ENCODE peak calls at places on chromosomes 13 and 19, in seven cellular contexts. T, P, F, W, Q, G and R are unnamed samples.

GRCh38 chr13:93621051-93621450 is 394.4 kb downstream of the GPC6 start:
- DNase-seq in T (no peak), P (no peak), F (no peak), W (no peak), Q (no peak), G (no peak), R (no peak)

GRCh38 chr13:45194081-45194939 is 6.5 kb downstream of the KCTD4 start:
- DNase-seq in T (peak; percentile 65), P (no peak), F (peak; percentile 8), W (no peak), Q (peak; percentile 39), G (no peak), R (no peak)

GRCh38 chr13:46617382-46617781 is 64.4 kb downstream of the LRCH1 start:
- DNase-seq in T (peak; percentile 37), P (no peak), F (no peak), W (no peak), Q (no peak), G (no peak), R (no peak)

GRCh38 chr13:57629821-57630235 is 1.7 kb upstream of the PCDH17 start:
- DNase-seq in T (peak; percentile 93), P (no peak), F (peak; percentile 93), W (no peak), Q (peak; percentile 53), G (peak; percentile 19), R (no peak)

GRCh38 chr13:99979453-99980200 is 2.0 kb upstream of the ZIC2 start:
- DNase-seq in T (no peak), P (peak; percentile 45), F (no peak), W (no peak), Q (no peak), G (no peak), R (no peak)

GRCh38 chr19:37979547-37980082 is 72.6 kb downstream of the SIPA1L3 start:
- DNase-seq in T (no peak), P (no peak), F (no peak), W (peak; percentile 60), Q (no peak), G (no peak), R (no peak)

GRCh38 chr13:39451301-39451700 is 151.7 kb downstream of the LHFPL6 start:
- DNase-seq in T (peak; percentile 33), P (no peak), F (peak; percentile 30), W (no peak), Q (no peak), G (no peak), R (peak; percentile 63)

GRCh38 chr19:54158812-54159351 is 639 bp downstream of the LENG1 start:
- DNase-seq in T (no peak), P (no peak), F (no peak), W (no peak), Q (no peak), G (no peak), R (no peak)

GRCh38 chr13:92823059-92823458 is 403.5 kb upstream of the GPC6 start:
- DNase-seq in T (no peak), P (no peak), F (no peak), W (no peak), Q (no peak), G (no peak), R (no peak)

GRCh38 chr13:50080856-50081105 is 65.5 kb downstream of the KCNRG start:
- DNase-seq in T (peak; percentile 47), P (no peak), F (no peak), W (no peak), Q (no peak), G (no peak), R (no peak)

GRCh38 chr19:650121-650520 is 10.4 kb downstream of the FGF22 start:
- DNase-seq in T (no peak), P (no peak), F (no peak), W (no peak), Q (no peak), G (no peak), R (no peak)

GRCh38 chr19:23957660-23958281 is 43.1 kb downstream of the ZNF726 start:
- DNase-seq in T (peak; percentile 46), P (no peak), F (no peak), W (no peak), Q (peak; percentile 46), G (no peak), R (no peak)

GRCh38 chr19:17604372-17605025 is 49.0 kb downstream of the COLGALT1 start:
- DNase-seq in T (no peak), P (no peak), F (no peak), W (no peak), Q (no peak), G (no peak), R (no peak)

GRCh38 chr19:29771708-29772415 is 39.9 kb upstream of the CCNE1 start:
- DNase-seq in T (peak; percentile 45), P (peak; percentile 17), F (peak; percentile 60), W (peak; percentile 41), Q (no peak), G (no peak), R (no peak)

GRCh38 chr19:2270157-2270571 is 11.8 kb downstream of the PEAK3 start:
- DNase-seq in T (no peak), P (peak; percentile 56), F (peak; percentile 69), W (no peak), Q (peak; percentile 64), G (peak; percentile 39), R (no peak)

GRCh38 chr13:31214379-31214778 is 14.6 kb downstream of the B3GLCT start:
- DNase-seq in T (no peak), P (no peak), F (no peak), W (no peak), Q (no peak), G (no peak), R (no peak)
- H3K27ac ChIP-seq in T (no peak overlapping the region), P (no peak overlapping the region), F (no peak overlapping the region), W (no peak overlapping the region), Q (no peak overlapping the region), G (no peak overlapping the region), R (no peak overlapping the region)

GRCh38 chr19:46428278-46429141 is at the start of gene PNMA8C:
- DNase-seq in T (peak; percentile 52), P (no peak), F (peak; percentile 71), W (no peak), Q (peak; percentile 54), G (no peak), R (no peak)

GRCh38 chr19:46423194-46423593 is 5.5 kb downstream of the PNMA8C start:
- DNase-seq in T (no peak), P (no peak), F (no peak), W (no peak), Q (no peak), G (no peak), R (no peak)

GRCh38 chr19:46426506-46427162 is 2.1 kb downstream of the PNMA8C start:
- DNase-seq in T (peak; percentile 84), P (no peak), F (peak; percentile 90), W (peak; percentile 71), Q (peak; percentile 80), G (no peak), R (no peak)

GRCh38 chr19:46427518-46427917 is 1.2 kb downstream of the PNMA8C start:
- DNase-seq in T (no peak), P (no peak), F (no peak), W (no peak), Q (no peak), G (no peak), R (no peak)

DNA sequence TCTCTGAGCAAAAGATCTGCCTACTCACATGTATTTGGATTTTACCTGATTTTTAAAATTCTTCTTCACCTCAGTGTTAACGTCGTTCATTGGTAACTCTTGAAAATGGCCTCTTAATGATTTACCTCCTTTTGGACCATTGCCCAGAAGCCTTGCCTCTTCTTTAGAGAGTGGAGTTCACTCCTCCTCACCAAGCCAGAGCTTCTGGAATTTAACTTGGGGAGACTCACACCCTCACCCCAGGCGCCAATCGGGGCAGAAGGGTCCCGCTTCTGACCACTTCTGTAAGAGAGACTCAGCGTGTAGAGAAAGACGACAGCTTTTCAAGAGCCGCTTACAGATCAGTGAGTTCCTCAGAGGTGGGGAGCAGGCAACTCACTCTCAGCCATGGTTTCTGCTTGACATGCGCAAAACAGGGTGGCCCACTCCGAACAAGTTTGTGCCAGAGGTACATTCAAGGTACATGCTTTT is 2.7 kb downstream of the PNMA8C start:
- DNase-seq in T (peak; percentile 47), P (no peak), F (peak; percentile 71), W (peak; percentile 58), Q (no peak), G (no peak), R (no peak)
- H3K27ac ChIP-seq in T (no peak overlapping the region), P (no peak overlapping the region), F (peak overlapping the region; percentile 51), W (peak overlapping the region; percentile 20), Q (no peak overlapping the region), G (no peak overlapping the region), R (no peak overlapping the region)

GRCh38 chr19:6531163-6531955 is 533 bp downstream of the TNFSF9 start:
- DNase-seq in T (no peak), P (no peak), F (no peak), W (no peak), Q (no peak), G (no peak), R (no peak)

GRCh38 chr19:6533000-6533328 is 2.1 kb downstream of the TNFSF9 start:
- DNase-seq in T (no peak), P (no peak), F (no peak), W (no peak), Q (no peak), G (no peak), R (no peak)

GRCh38 chr19:6533746-6534418 is 3.1 kb downstream of the TNFSF9 start:
- DNase-seq in T (no peak), P (no peak), F (no peak), W (no peak), Q (no peak), G (no peak), R (no peak)

GRCh38 chr19:6531956-6532243 is 1.1 kb downstream of the TNFSF9 start:
- DNase-seq in T (no peak), P (no peak), F (no peak), W (no peak), Q (no peak), G (no peak), R (no peak)

DNA sequence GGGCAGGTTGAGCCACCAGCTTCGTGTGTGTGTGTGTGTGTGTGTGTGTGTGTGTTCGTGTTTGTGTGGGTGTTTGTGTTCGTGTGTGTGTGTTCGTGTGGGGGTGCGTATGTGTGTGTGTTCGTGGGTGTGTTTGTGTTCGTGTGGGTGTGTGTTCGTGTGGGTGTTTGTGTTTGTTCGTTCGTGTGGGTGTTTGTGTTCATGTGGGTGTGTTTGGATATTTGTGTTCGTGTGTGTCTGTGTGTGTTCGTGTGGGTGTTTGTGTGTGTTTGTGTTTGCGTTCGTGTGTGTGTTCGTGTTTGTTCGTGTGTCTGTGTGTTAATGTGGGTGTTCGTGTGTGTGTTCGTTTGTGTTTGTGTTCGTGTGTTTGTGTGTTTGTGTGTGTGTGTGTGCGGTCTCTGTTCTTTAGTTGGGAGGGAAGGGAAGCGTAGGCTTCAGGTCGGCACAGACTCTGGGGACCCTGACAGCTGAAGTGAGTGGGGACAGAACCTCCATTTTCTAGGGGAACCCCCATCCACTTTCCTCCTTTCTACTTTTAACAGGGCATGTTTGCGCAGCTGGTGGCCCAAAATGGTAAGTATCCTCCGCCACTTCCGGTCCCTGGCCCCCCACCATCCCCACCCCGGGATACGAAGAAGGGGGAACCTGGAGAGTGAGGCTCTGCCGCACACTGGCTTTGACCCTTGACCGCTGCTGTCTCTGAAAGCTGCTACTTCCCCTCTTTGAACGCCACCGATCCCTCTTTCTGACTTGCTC is 1.6 kb downstream of the TNFSF9 start:
- DNase-seq in T (no peak), P (no peak), F (no peak), W (no peak), Q (no peak), G (no peak), R (no peak)
- H3K27ac ChIP-seq in T (no peak overlapping the region), P (peak overlapping the region; percentile 33), F (no peak overlapping the region), W (no peak overlapping the region), Q (no peak overlapping the region), G (no peak overlapping the region), R (no peak overlapping the region)

DNA sequence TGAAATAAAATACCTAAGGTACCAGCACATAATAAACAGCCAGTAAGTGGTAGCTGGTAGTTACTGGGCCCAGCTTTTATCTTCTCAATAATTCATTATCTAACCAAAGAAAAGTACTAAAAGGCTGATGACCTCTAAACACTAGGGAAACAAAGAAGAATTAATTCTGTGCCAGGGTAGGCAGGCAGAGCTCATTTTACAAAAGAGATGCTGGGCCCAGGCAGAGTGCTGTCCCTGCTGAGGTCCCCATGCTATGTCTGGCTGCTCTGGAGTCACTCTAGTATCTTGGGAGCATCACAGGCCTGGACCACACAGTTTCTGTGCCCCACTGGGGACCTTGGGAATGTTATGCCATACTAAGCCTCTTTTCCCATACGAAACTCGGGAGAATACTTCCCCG is 18.2 kb downstream of the ZNF507 start:
- DNase-seq in T (no peak), P (no peak), F (no peak), W (no peak), Q (no peak), G (no peak), R (no peak)
- H3K27ac ChIP-seq in T (no peak overlapping the region), P (no peak overlapping the region), F (peak overlapping the region; percentile 72), W (peak overlapping the region; percentile 70), Q (no peak overlapping the region), G (no peak overlapping the region), R (no peak overlapping the region)